ENCODE peak calls at places on chromosomes 2 and 18, in four cellular contexts. X is K562, Y is H1, G is HepG2. Q is an unnamed sample.

GRCh38 chr2:219447242-219448098 is 12.8 kb downstream of the SPEG start:
- DNase-seq in X (no peak), Y (no peak), G (no peak), Q (no peak)

GRCh38 chr2:79611448-79612016 is 98.7 kb downstream of the CTNNA2 start:
- DNase-seq in X (no peak), Y (no peak), G (no peak), Q (no peak)

GRCh38 chr2:41923156-41923786 is 124.5 kb upstream of the PKDCC start:
- DNase-seq in X (no peak), Y (no peak), G (no peak), Q (no peak)

GRCh38 chr2:127139766-127140165 is 32.8 kb upstream of the BIN1 start:
- DNase-seq in X (no peak), Y (no peak), G (no peak), Q (no peak)

GRCh38 chr18:75208055-75208835 is 694 bp downstream of the PTGR3 start:
- DNase-seq in X (peak), Y (no peak), G (peak), Q (peak)

GRCh38 chr2:241561811-241562210 is 3.3 kb downstream of the BOK start:
- DNase-seq in X (peak), Y (no peak), G (no peak), Q (peak)

GRCh38 chr18:2087877-2088673 is 483.2 kb downstream of the METTL4 start:
- DNase-seq in X (no peak), Y (no peak), G (no peak), Q (no peak)

GRCh38 chr2:197672494-197672893 is 2.9 kb downstream of the RFTN2 start:
- DNase-seq in X (no peak), Y (no peak), G (no peak), Q (no peak)

GRCh38 chr2:237574894-237575868 is 8.8 kb downstream of the PRLH start:
- DNase-seq in X (no peak), Y (no peak), G (no peak), Q (no peak)

GRCh38 chr2:152571035-152571766 is 146.1 kb downstream of the PRPF40A start:
- DNase-seq in X (no peak), Y (no peak), G (no peak), Q (no peak)

GRCh38 chr2:1972428-1972827 is 228.1 kb upstream of the PXDN start:
- DNase-seq in X (no peak), Y (no peak), G (no peak), Q (no peak)

GRCh38 chr2:71595549-71595948 is 142.2 kb downstream of the DYSF start:
- DNase-seq in X (no peak), Y (no peak), G (no peak), Q (no peak)

GRCh38 chr2:235567842-235568241 is 74.0 kb downstream of the AGAP1 start:
- DNase-seq in X (no peak), Y (no peak), G (no peak), Q (no peak)

GRCh38 chr2:16554184-16554583 is 111.5 kb downstream of the CYRIA start:
- DNase-seq in X (no peak), Y (no peak), G (no peak), Q (no peak)

GRCh38 chr2:16552202-16552601 is 113.4 kb downstream of the CYRIA start:
- DNase-seq in X (no peak), Y (no peak), G (no peak), Q (no peak)

GRCh38 chr2:16548036-16548435 is 117.6 kb downstream of the CYRIA start:
- DNase-seq in X (no peak), Y (no peak), G (no peak), Q (no peak)

GRCh38 chr2:16553222-16553621 is 112.4 kb downstream of the CYRIA start:
- DNase-seq in X (peak), Y (no peak), G (peak), Q (peak)
- TF ChIP-seq JUN in X (no peak), Y (no peak), G (no peak), Q (no peak)

GRCh38 chr2:68177541-68177940 is 19.9 kb downstream of the PNO1 start:
- DNase-seq in X (no peak), Y (no peak), G (no peak), Q (no peak)

GRCh38 chr2:68171146-68171545 is 13.5 kb downstream of the PNO1 start:
- DNase-seq in X (no peak), Y (no peak), G (no peak), Q (no peak)

GRCh38 chr2:68169308-68169707 is 11.6 kb downstream of the PNO1 start:
- DNase-seq in X (no peak), Y (no peak), G (no peak), Q (no peak)

GRCh38 chr2:68171684-68172083 is 14.0 kb downstream of the PNO1 start:
- DNase-seq in X (no peak), Y (no peak), G (peak), Q (no peak)

DNA sequence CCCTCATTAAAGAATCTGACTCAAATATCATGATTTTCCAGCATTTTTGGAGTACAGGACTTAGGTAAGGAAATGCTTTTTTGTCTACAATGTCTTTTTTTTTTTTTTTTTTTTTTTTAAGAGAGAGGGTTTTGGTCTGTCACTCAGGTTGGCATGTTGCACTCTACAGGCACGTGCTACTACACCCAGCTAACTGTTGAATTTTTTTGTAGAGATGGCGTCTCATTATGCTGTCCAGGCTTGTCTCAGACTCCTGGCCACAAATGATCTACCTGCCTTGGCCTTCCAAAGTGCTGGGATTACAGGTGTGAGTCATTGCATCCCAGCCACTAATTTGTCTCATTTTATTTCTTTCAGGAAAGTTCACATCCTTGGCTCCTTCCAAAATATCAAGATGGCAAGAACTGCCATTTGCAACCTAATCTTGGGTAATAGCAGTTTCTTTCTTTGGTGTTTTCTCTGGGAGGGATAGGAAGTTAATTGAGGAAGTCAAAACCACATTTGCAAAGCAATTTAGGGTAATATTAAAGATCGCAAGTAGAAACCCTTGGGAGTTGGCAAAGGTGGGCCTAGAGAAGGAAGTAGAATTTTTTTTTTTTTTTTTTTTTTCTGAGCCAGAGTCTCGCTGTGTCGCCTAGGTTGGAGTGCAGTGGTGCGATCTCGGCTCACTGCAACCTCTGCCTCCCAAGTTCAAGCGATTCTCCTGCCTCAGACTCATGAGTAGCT is 15.5 kb downstream of the PNO1 start:
- DNase-seq in X (no peak), Y (no peak), G (no peak), Q (no peak)
- TF ChIP-seq POLR2AphosphoS5 in X (no peak), Y (no peak), G (no peak), Q (no peak)

GRCh38 chr2:239545741-239546392 is 145.0 kb upstream of the HDAC4 start:
- DNase-seq in X (no peak), Y (no peak), G (no peak), Q (no peak)
- TF ChIP-seq JUN in X (no peak), Y (no peak), G (no peak), Q (no peak)

DNA sequence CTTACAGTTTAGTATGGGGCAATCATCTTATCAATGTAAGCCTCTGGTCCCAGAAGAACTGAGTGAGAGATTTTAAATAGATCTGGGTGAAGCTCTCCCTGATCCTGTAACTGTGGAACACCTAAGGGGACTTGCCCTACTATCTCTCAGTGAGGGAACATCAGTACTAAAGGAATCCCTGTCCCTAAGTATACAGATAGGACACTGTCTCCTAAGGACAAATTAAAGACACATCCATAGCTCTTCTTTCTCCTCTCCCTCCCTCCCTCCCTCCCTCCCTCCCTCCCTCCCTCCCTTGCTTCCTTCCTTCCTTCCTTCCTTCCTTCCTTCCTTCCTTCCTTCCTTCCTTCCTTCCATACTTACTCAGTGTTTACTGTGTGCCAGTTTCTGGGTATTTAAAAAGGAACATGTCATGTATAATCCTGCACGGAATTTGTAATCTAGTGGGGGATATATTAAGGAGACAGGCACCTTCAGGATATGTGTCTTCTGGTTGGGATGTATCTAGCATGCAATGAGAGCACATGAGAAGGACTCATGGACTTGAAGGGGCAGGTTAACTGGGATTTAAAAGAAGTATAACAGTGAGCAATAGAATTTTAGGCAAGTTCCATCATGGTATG is 222.2 kb upstream of the ATP5MC3 start:
- DNase-seq in X (no peak), Y (no peak), G (no peak), Q (no peak)
- TF ChIP-seq POLR2AphosphoS5 in X (no peak), Y (no peak), G (no peak), Q (no peak)

GRCh38 chr18:38362286-38362792 is 796.7 kb upstream of the CELF4 start:
- DNase-seq in X (no peak), Y (no peak), G (no peak), Q (no peak)
- TF ChIP-seq JUN in X (no peak), Y (no peak), G (no peak), Q (no peak)

GRCh38 chr2:26011990-26012856 is 21.7 kb upstream of the RAB10 start:
- DNase-seq in X (peak), Y (no peak), G (peak), Q (peak)
- TF ChIP-seq POLR2AphosphoS5 in X (no peak), Y (no peak), G (no peak), Q (no peak)

GRCh38 chr2:37623971-37624897 is 47.2 kb downstream of the CDC42EP3 start:
- DNase-seq in X (no peak), Y (no peak), G (no peak), Q (no peak)

GRCh38 chr2:37623409-37623808 is 48.0 kb downstream of the CDC42EP3 start:
- DNase-seq in X (no peak), Y (no peak), G (no peak), Q (no peak)

GRCh38 chr2:37627715-37628114 is 43.7 kb downstream of the CDC42EP3 start:
- DNase-seq in X (no peak), Y (no peak), G (no peak), Q (no peak)

GRCh38 chr2:37625156-37625555 is 46.3 kb downstream of the CDC42EP3 start:
- DNase-seq in X (no peak), Y (no peak), G (no peak), Q (no peak)

GRCh38 chr2:37625781-37626548 is 45.5 kb downstream of the CDC42EP3 start:
- DNase-seq in X (no peak), Y (no peak), G (no peak), Q (no peak)
- TF ChIP-seq JUN in X (no peak), Y (no peak), G (no peak), Q (no peak)

DNA sequence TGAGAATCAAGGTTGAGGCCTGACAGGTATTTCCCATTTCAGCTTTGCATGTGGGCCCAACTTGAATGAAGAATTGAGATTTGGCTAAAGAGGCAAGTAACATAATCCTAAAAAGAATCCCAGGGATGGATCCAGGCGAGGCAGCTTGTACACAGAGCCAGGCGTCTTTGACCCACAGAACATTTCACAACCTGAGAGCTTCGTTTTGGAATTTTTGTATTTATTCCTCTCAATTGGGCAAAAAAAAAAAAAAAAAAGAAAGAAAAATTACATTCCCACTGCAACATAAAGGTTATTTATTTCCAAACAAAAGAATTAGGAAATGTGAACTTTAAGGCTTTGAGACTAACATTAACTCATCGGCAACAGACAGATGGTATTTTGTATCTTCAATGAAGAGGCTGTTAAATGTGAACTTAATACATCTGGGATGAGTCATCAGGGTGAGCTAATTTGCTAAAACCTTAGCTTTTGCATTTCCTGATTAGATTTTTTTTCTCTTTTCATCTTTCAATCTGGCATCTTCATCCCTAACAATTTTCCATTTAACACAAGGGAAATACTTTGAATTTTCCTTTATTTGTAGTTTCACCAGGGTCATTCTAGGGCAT is 478.5 kb upstream of the TNP1 start:
- DNase-seq in X (no peak), Y (no peak), G (peak), Q (no peak)
- TF ChIP-seq POLR2AphosphoS5 in X (no peak), Y (no peak), G (no peak), Q (no peak)

DNA sequence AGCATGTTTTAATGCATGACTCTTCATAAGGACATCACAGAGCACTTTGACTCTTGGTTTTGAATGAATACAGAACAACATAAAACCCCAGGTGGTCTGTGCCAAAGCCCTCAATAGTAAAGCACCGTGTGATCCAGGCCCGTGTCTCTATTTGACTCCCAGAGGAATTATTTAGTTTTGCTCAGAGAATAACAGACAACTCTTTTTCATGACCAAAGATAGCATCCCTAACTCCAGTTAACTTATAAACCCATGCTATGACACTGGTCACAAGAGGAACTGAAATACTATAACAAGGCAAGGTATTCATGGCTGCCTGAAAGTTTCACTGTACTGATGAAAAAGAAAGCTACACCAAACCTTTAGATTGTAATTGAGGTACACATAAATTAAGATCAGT is 128.4 kb downstream of the IKZF2 start:
- DNase-seq in X (no peak), Y (no peak), G (no peak), Q (no peak)
- TF ChIP-seq JUN in X (no peak), Y (no peak), G (no peak), Q (no peak)